ENCODE peak calls at places on chromosomes 12 and 14, in seven cellular contexts. D is left colon, O is pancreas, R is T-helper 17 cell, K is upper lobe of right lung, T is left cardiac atrium, G is heart left ventricle. A is an unnamed sample.
A peak's percentile ranks its signal among the peaks of the same experiment; 100 is the strongest.

GRCh38 chr12:53060721-53061276 is 10.9 kb downstream of the TNS2 start:
- ATAC-seq in T (no peak), G (no peak), O (peak; percentile 30), D (peak; percentile 17), K (no peak), R (no peak), A (no peak)

GRCh38 chr12:7645395-7646177 is 20.1 kb downstream of the APOBEC1 start:
- ATAC-seq in O (peak; percentile 68), T (no peak), R (no peak), G (no peak), D (no peak), K (peak; percentile 64), A (no peak)

GRCh38 chr12:124508323-124509096 is 58.9 kb downstream of the NCOR2 start:
- ATAC-seq in R (no peak), T (no peak), G (peak; percentile 1), O (no peak), D (no peak), K (no peak), A (peak; percentile 37)

GRCh38 chr12:121288158-121288848 is 8.2 kb downstream of the CAMKK2 start:
- ATAC-seq in R (no peak), G (no peak), D (no peak), K (peak; percentile 74), T (no peak), O (no peak), A (peak; percentile 70)

GRCh38 chr12:15276088-15276698 is 46.1 kb upstream of the PTPRO start:
- ATAC-seq in K (peak; percentile 57), T (peak; percentile 50), O (peak; percentile 49), R (no peak), G (peak; percentile 61), D (peak; percentile 69), A (no peak)

GRCh38 chr12:12158858-12159257 is 88.1 kb downstream of the BCL2L14 start:
- ATAC-seq in K (peak; percentile 39), D (no peak), T (peak; percentile 65), O (no peak), G (peak; percentile 47), R (no peak), A (peak; percentile 12)

GRCh38 chr12:45050331-45050750 is 558 bp downstream of the DBX2 start:
- ATAC-seq in T (no peak), G (peak; percentile 18), K (peak; percentile 25), D (no peak), R (no peak), O (no peak), A (no peak)

GRCh38 chr12:107684990-107685359 is 624 bp upstream of the PWP1 start:
- ATAC-seq in T (peak; percentile 8), G (peak; percentile 23), R (peak; percentile 6), K (peak; percentile 4), O (peak; percentile 53), D (peak; percentile 75), A (peak; percentile 49)

GRCh38 chr14:106578479-106578878 is 1052.1 kb downstream of the TMEM121 start:
- ATAC-seq in G (no peak), T (no peak), O (no peak), K (peak; percentile 12), D (no peak), R (no peak), A (peak; percentile 90)

GRCh38 chr14:54839681-54840080 is 62.9 kb downstream of the GCH1 start:
- ATAC-seq in O (peak; percentile 80), G (no peak), T (peak; percentile 43), R (no peak), D (no peak), K (peak; percentile 89), A (no peak)

A was measured in stimulated activated memory B cell treated with anti-CD40 and anti-IgM and Interleukin-4, amounts not matched to agents 10 μg/mL and 1 μg/mL and 100 μg/mL, for 72 hours.